ENCODE peak calls at places on chromosomes 12 and 14, in eight cellular contexts. Z is A549, V is Peyer's patch, B is HCT116, X is uterus, T is GM12878, R is stomach, P is body of pancreas. I is an unnamed sample.
A peak's percentile ranks its signal among the peaks of the same experiment; 100 is the strongest.

GRCh38 chr14:71460091-71460490 is 472.1 kb upstream of the RGS6 start:
- DNase-seq in Z (no peak), V (no peak), B (no peak), X (no peak), T (no peak), R (no peak), P (no peak), I (no peak)

GRCh38 chr14:63011609-63012008 is 33.6 kb downstream of the KCNH5 start:
- DNase-seq in Z (no peak), V (no peak), B (no peak), X (no peak), T (no peak), R (no peak), P (no peak), I (no peak)

GRCh38 chr14:38705220-38705619 is 397.8 kb downstream of the SEC23A start:
- DNase-seq in Z (no peak), V (no peak), B (no peak), X (no peak), T (no peak), R (no peak), P (no peak), I (no peak)

GRCh38 chr14:75340921-75341320 is 62.3 kb downstream of the FOS start:
- DNase-seq in Z (no peak), V (no peak), B (no peak), X (peak; percentile 89), T (no peak), R (peak; percentile 67), P (peak; percentile 72), I (no peak)

GRCh38 chr12:45379261-45379660 is 163.4 kb downstream of the ANO6 start:
- DNase-seq in Z (no peak), V (no peak), B (peak; percentile 3), X (no peak), T (no peak), R (no peak), P (no peak), I (no peak)

GRCh38 chr14:75247286-75247922 is 31.2 kb upstream of the FOS start:
- DNase-seq in Z (no peak), V (no peak), B (no peak), X (no peak), T (peak; percentile 40), R (no peak), P (no peak), I (no peak)

GRCh38 chr12:63298386-63298930 is 147.5 kb upstream of the AVPR1A start:
- DNase-seq in Z (no peak), V (no peak), B (no peak), X (no peak), T (no peak), R (no peak), P (no peak), I (no peak)

GRCh38 chr12:59122784-59123183 is 202.5 kb upstream of the LRIG3 start:
- DNase-seq in Z (no peak), V (no peak), B (no peak), X (no peak), T (no peak), R (no peak), P (no peak), I (no peak)

GRCh38 chr12:123094349-123095073 is 56.4 kb downstream of the PITPNM2 start:
- DNase-seq in Z (peak; percentile 82), V (no peak), B (peak; percentile 49), X (peak; percentile 68), T (no peak), R (peak; percentile 34), P (peak; percentile 64), I (peak; percentile 77)

DNA sequence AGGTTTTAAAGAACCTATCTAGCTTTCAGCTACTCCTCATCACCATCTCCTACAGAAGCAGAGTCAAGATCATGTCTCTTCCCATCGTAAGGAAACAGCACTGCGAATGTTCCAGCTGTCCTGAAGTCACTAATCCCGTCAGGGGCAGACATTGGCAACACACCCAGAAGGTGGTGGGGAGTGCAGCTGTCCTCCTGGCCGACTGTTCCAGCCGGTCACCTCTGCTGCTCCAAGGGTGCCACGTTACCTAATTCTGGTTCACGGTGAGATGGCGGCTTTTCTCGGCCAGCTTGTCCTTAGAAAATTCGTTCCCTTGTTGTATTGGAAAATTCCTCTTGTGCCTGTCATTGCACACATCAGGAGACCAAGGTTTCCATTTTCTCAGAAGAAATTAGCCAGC is 196.2 kb downstream of the ZFP36L1 start:
- DNase-seq in Z (no peak), V (no peak), B (no peak), X (peak; percentile 31), T (no peak), R (no peak), P (peak; percentile 93), I (no peak)
- TF ChIP-seq POLR2A in Z (no peak), V (no peak), B (no peak), X (no peak), T (no peak), R (no peak), P (peak; percentile 93), I (no peak)

GRCh38 chr12:74166096-74166495 is 371.5 kb upstream of the ATXN7L3B start:
- DNase-seq in Z (no peak), V (no peak), B (no peak), X (no peak), T (no peak), R (no peak), P (no peak), I (no peak)

GRCh38 chr12:74170645-74171477 is 366.8 kb upstream of the ATXN7L3B start:
- DNase-seq in Z (no peak), V (no peak), B (no peak), X (no peak), T (no peak), R (no peak), P (no peak), I (no peak)

GRCh38 chr12:74169607-74170006 is 368.0 kb upstream of the ATXN7L3B start:
- DNase-seq in Z (no peak), V (no peak), B (no peak), X (no peak), T (no peak), R (no peak), P (no peak), I (no peak)

DNA sequence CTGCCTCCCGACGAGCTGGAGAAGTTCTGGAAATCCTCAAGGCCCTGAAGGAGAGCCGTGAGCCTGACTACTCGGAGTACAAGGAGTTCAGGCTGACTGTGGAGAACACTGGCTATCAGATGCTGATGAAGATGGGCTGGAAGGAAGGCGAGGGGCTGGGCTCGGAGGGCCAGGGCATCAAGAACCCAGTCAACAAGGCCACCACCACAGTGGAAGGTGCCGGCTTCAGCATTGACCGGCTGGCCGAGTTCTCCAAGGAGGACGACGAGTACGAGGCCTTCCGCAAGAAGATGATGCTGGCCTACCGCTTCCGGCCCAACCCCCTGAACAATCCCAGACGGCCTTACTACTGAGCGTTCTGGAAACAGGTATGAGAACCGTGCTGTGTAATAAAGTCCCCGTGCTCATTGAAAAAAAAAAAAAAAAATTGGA is 366.1 kb upstream of the ATXN7L3B start:
- DNase-seq in Z (no peak), V (no peak), B (no peak), X (no peak), T (no peak), R (no peak), P (no peak), I (no peak)
- TF ChIP-seq POLR2A in Z (no peak), V (no peak), B (no peak), X (no peak), T (no peak), R (no peak), P (no peak), I (no peak)

GRCh38 chr14:100308112-100308792 is 2.0 kb upstream of the SLC25A29 start:
- DNase-seq in Z (peak; percentile 30), V (no peak), B (no peak), X (no peak), T (no peak), R (no peak), P (no peak), I (no peak)

GRCh38 chr14:100306256-100306505 is at the start of gene SLC25A29:
- DNase-seq in Z (no peak), V (no peak), B (no peak), X (no peak), T (no peak), R (no peak), P (no peak), I (no peak)

GRCh38 chr14:100307215-100308111 is 1.2 kb upstream of the SLC25A29 start:
- DNase-seq in Z (no peak), V (no peak), B (no peak), X (no peak), T (no peak), R (peak; percentile 46), P (no peak), I (no peak)

GRCh38 chr14:100305446-100306255 is 593 bp downstream of the SLC25A29 start:
- DNase-seq in Z (peak; percentile 24), V (peak; percentile 63), B (no peak), X (peak; percentile 57), T (no peak), R (peak; percentile 43), P (no peak), I (peak; percentile 61)

DNA sequence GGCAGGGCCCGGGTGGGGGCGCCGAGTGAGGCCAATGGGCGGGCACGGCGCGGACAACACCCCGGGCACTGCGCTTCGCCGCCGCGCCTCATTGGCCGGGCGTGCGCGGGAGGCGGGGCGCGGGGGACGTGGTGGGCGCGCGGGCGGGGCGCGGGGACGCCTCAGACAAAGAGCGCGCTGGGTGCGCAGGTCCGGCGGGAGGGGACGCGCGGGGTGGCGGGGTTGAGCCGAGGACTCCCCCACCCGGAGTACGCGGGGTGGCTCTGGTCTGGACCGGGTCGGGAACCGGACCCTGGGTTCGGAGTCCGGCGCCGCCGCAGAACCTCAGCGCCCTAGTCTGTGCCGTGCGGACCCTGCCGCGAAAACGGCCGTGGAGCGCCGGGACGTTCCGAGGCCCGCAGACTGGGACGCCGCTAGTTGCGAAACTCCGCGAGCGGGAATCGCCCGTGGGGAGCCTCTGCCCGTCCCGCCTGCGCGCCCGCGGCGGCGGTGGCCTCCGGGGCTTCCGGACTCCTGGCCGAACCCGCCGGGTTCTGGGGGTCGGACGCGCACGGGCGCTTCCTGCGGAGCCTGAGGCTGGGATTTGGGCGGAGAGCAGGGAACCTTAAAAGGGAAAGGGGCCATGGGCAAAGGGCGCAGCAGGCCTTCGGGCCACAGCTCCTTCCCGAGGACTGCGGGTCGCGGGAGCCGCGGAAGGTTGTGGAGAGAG is 416 bp upstream of the SLC25A29 start:
- DNase-seq in Z (peak; percentile 87), V (peak; percentile 89), B (peak; percentile 54), X (peak; percentile 86), T (no peak), R (peak; percentile 90), P (peak; percentile 88), I (peak; percentile 97)
- TF ChIP-seq POLR2A in Z (peak; percentile 62), V (peak; percentile 39), B (no peak), X (peak; percentile 61), T (peak; percentile 76), R (no peak), P (peak; percentile 72), I (peak; percentile 24)

GRCh38 chr14:35287481-35288013 is 4.6 kb upstream of the PSMA6 start:
- DNase-seq in Z (no peak), V (no peak), B (no peak), X (no peak), T (peak; percentile 55), R (peak; percentile 59), P (peak; percentile 19), I (no peak)

GRCh38 chr14:35285168-35285990 is 6.8 kb upstream of the PSMA6 start:
- DNase-seq in Z (no peak), V (no peak), B (no peak), X (no peak), T (peak; percentile 95), R (no peak), P (no peak), I (no peak)

GRCh38 chr14:35289623-35290022 is 2.6 kb upstream of the PSMA6 start:
- DNase-seq in Z (no peak), V (no peak), B (no peak), X (no peak), T (no peak), R (no peak), P (no peak), I (no peak)

GRCh38 chr14:35285991-35286564 is 6.1 kb upstream of the PSMA6 start:
- DNase-seq in Z (no peak), V (no peak), B (no peak), X (no peak), T (no peak), R (no peak), P (no peak), I (no peak)

GRCh38 chr14:35286707-35287106 is 5.5 kb upstream of the PSMA6 start:
- DNase-seq in Z (no peak), V (no peak), B (no peak), X (no peak), T (no peak), R (no peak), P (no peak), I (no peak)
- TF ChIP-seq POLR2A in Z (no peak), V (no peak), B (no peak), X (no peak), T (no peak), R (no peak), P (no peak), I (no peak)